ENCODE peak calls at places on chromosomes 12 and 14, in five cellular contexts. U is fibroblast of the aortic adventitia, Y is astrocyte of the spinal cord, T is PC-3, J is tibial nerve. F is an unnamed sample.

GRCh38 chr12:121110211-121110940 is 22.3 kb upstream of the P2RX7 start:
- DNase-seq in T (peak; percentile 77), J (peak; percentile 68), Y (peak; percentile 59), U (peak; percentile 75), F (peak; percentile 34)

GRCh38 chr14:106347890-106348755 is 821.7 kb downstream of the TMEM121 start:
- DNase-seq in Y (no peak), T (no peak), J (no peak), U (no peak), F (no peak)

GRCh38 chr12:20350495-20350894 is 17.8 kb upstream of the PDE3A start:
- DNase-seq in Y (peak; percentile 88), J (no peak), U (peak; percentile 80), T (peak; percentile 60), F (no peak)

GRCh38 chr14:95530461-95531170 is 4.2 kb upstream of the GLRX5 start:
- DNase-seq in J (no peak), T (peak; percentile 58), U (no peak), Y (no peak), F (no peak)

GRCh38 chr14:91417134-91417982 is at the start of gene CCDC88C:
- DNase-seq in T (peak; percentile 68), J (no peak), Y (peak; percentile 23), U (no peak), F (peak; percentile 87)

GRCh38 chr12:46964496-46965098 is 114.8 kb upstream of the PCED1B start:
- DNase-seq in J (no peak), T (no peak), U (peak; percentile 80), Y (peak; percentile 32), F (no peak)

GRCh38 chr12:75977952-75978671 is 53.5 kb downstream of the PHLDA1 start:
- DNase-seq in U (peak; percentile 100), J (peak; percentile 78), T (peak; percentile 99), Y (peak; percentile 99), F (peak; percentile 46)

GRCh38 chr14:61567838-61568571 is 127.3 kb upstream of the HIF1A start:
- DNase-seq in Y (no peak), J (no peak), T (no peak), U (no peak), F (no peak)

GRCh38 chr12:2563709-2564108 is 231.1 kb upstream of the FKBP4 start:
- DNase-seq in T (no peak), U (no peak), Y (no peak), J (no peak), F (no peak)

GRCh38 chr12:66668311-66668710 is 10.6 kb downstream of the GRIP1 start:
- DNase-seq in Y (no peak), J (no peak), T (no peak), U (no peak), F (no peak)

GRCh38 chr14:23154876-23155587 is 28.4 kb downstream of the SLC7A8 start:
- DNase-seq in J (peak; percentile 72), T (peak; percentile 33), U (peak; percentile 98), Y (peak; percentile 84), F (no peak)

GRCh38 chr12:8038659-8039114 is 6.2 kb downstream of the FOXJ2 start:
- DNase-seq in Y (peak; percentile 59), U (peak; percentile 65), T (no peak), J (no peak), F (no peak)

GRCh38 chr12:18306311-18306710 is 45.0 kb downstream of the PIK3C2G start:
- DNase-seq in Y (no peak), T (no peak), U (no peak), J (no peak), F (no peak)

GRCh38 chr12:49358548-49359141 is 8.6 kb upstream of the SPATS2 start:
- DNase-seq in Y (peak; percentile 73), J (peak; percentile 66), T (peak; percentile 63), U (peak; percentile 83), F (peak; percentile 62)

GRCh38 chr14:32183151-32184048 is 18.4 kb upstream of the RNU6-7 start:
- DNase-seq in J (no peak), U (no peak), Y (no peak), T (peak; percentile 20), F (no peak)

GRCh38 chr12:15722951-15723350 is 66.2 kb downstream of the EPS8 start:
- DNase-seq in T (no peak), J (no peak), U (no peak), Y (no peak), F (no peak)

GRCh38 chr12:15717940-15718567 is 71.1 kb downstream of the EPS8 start:
- DNase-seq in Y (no peak), U (no peak), J (no peak), T (peak; percentile 56), F (no peak)

GRCh38 chr12:15719230-15719629 is 70.0 kb downstream of the EPS8 start:
- DNase-seq in T (peak; percentile 34), J (no peak), Y (no peak), U (no peak), F (no peak)

GRCh38 chr12:15720299-15720698 is 68.9 kb downstream of the EPS8 start:
- DNase-seq in U (no peak), T (no peak), Y (no peak), J (no peak), F (no peak)

GRCh38 chr12:15721716-15722115 is 67.5 kb downstream of the EPS8 start:
- DNase-seq in Y (peak; percentile 56), T (no peak), U (peak; percentile 58), J (no peak), F (no peak)
- H3K4me3 ChIP-seq in Y (no peak overlapping the region), T (no peak overlapping the region), U (no peak overlapping the region), J (no peak overlapping the region), F (no peak overlapping the region)

GRCh38 chr12:10211101-10211974 is 1.3 kb upstream of the GABARAPL1 start:
- DNase-seq in Y (no peak), J (no peak), U (no peak), T (no peak), F (no peak)

GRCh38 chr12:10210225-10210624 is 2.5 kb upstream of the GABARAPL1 start:
- DNase-seq in Y (no peak), T (no peak), U (no peak), J (no peak), F (no peak)

GRCh38 chr12:10213168-10214130 is 772 bp downstream of the GABARAPL1 start:
- DNase-seq in T (peak; percentile 44), J (peak; percentile 80), Y (peak; percentile 94), U (peak; percentile 90), F (peak; percentile 63)

GRCh38 chr12:10212623-10213131 is at the start of gene GABARAPL1:
- DNase-seq in Y (peak; percentile 86), U (peak; percentile 87), T (peak; percentile 45), J (peak; percentile 85), F (peak; percentile 84)

DNA sequence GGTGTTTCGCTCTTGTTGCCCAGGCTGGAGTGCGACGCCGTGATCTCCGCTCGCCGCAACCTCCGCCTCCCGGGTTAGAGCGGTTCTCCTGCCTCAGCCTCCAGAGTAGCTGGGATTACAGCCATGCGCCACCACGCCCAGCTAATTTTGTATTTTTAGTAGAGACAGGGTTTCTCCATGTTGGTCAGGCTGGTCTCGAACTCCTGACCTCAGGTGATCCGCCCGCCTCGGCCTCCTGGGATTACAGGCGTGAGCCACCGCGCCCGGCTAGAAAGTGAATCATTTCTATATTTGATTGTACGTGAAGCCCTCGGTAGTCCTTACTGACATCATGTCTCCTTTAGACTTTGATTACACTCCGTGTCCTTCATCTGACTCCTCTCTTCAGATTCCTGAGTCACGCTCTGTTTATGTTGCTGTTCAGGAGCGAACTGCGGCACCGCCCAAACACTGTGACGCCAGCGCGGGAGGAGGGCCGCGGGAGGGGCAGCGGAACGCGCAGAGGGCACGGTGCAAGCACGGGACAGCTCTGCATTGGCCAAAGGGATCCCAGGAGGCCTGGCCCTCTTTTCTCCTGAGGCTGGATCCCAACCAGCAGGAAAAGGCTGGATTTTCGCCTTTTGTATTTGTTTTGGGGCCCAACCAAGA is 578 bp upstream of the GABARAPL1 start:
- DNase-seq in Y (peak; percentile 99), T (peak; percentile 95), J (peak; percentile 92), U (peak; percentile 99), F (peak; percentile 85)
- H3K4me3 ChIP-seq in Y (peak overlapping the region; percentile 66), T (peak overlapping the region; percentile 92), J (peak overlapping the region; percentile 71), U (peak overlapping the region; percentile 97), F (peak overlapping the region; percentile 91)

GRCh38 chr14:59148334-59148900 is 40.0 kb upstream of the DAAM1 start:
- DNase-seq in Y (no peak), J (no peak), U (no peak), T (no peak), F (no peak)

GRCh38 chr14:59150990-59151389 is 37.5 kb upstream of the DAAM1 start:
- DNase-seq in Y (no peak), J (no peak), T (no peak), U (no peak), F (no peak)

GRCh38 chr14:59146484-59146883 is 42.0 kb upstream of the DAAM1 start:
- DNase-seq in U (no peak), Y (no peak), T (no peak), J (no peak), F (no peak)

DNA sequence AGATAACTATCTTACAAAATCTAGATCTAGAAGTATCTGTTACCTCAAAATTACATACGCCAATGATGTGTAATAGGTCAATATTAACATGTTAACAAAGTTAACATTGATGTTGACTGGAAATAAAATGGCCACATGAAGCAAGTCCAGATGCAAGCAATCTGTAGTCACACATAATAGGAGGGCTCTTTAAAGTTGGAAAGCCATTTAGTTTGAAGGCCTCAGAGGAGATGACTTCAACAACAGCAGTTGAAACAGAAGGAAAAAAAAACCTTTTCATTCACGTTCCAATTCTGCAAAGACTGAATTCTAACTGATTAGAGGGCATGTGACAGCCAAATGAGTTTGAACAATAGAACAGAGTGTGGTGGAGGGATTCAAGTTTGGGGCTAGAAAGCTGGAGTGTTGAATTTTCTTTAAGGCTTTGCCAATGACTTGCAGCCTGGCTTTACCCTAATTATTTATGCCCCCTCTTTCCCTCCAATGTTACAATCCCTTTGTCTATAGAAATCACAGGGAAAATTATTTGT is 41.5 kb upstream of the DAAM1 start:
- DNase-seq in U (no peak), Y (no peak), T (no peak), J (no peak), F (no peak)
- H3K4me3 ChIP-seq in U (no peak overlapping the region), Y (no peak overlapping the region), T (no peak overlapping the region), J (no peak overlapping the region), F (no peak overlapping the region)

DNA sequence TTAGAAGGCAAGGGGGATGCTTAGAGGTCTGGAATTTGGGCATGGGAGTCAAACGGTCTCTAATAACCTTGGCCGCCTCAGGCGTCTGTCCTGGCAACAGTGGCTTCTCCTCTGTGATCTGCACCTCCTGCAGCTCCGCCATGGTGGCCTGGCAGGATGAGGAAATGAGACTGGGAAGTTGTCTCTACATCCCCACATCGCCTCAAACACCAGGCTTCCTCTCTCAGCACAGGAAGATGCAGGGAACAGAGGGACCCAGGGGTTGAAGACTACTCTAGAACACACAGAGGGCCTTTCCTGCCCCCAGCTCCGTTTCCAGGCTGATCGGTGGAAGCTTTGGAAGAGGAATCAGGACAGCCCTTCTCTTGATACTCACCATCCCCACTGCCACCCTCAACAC is 1.7 kb downstream of the NDRG2 start:
- DNase-seq in U (no peak), T (no peak), Y (no peak), J (no peak), F (no peak)
- H3K4me3 ChIP-seq in U (no peak overlapping the region), T (no peak overlapping the region), Y (no peak overlapping the region), J (peak overlapping the region; percentile 75), F (no peak overlapping the region)

F was measured in naive thymus-derived CD4-positive, alpha-beta T cell.